ENCODE peak calls at places on chromosome 18, in six cellular contexts. X is right cardiac atrium; O is naive B cell; Q is activated naive CD8-positive, alpha-beta T cell treated with anti-CD3 and anti-CD28 coated beads, Interleukin-2, amount 10 ng/mL, durations not matched to agents 7 days and 5 days; T is GM20000; W is neural crest cell. S is an unnamed sample.

GRCh38 chr18:62828091-62828640 is 112.8 kb downstream of the PHLPP1 start:
- DNase-seq in Q (no peak), O (no peak), T (no peak), W (no peak), X (no peak), S (no peak)

GRCh38 chr18:2948038-2948437 is 64.9 kb downstream of the LPIN2 start:
- DNase-seq in O (no peak), T (no peak), X (no peak), Q (no peak), W (no peak), S (no peak)

GRCh38 chr18:28855524-28855923 is 678.6 kb upstream of the CDH2 start:
- DNase-seq in X (no peak), O (no peak), W (no peak), T (no peak), Q (no peak), S (no peak)

GRCh38 chr18:58394046-58394445 is 234.8 kb downstream of the ALPK2 start:
- DNase-seq in O (no peak), Q (no peak), T (no peak), W (no peak), X (no peak), S (no peak)

GRCh38 chr18:58186258-58186948 is 142.4 kb downstream of the NEDD4L start:
- DNase-seq in Q (no peak), T (no peak), W (no peak), O (no peak), X (no peak), S (peak; percentile 62)

GRCh38 chr18:75884728-75885127 is 457.2 kb upstream of the SMIM21 start:
- DNase-seq in T (no peak), O (no peak), W (no peak), Q (no peak), X (peak; percentile 60), S (no peak)

GRCh38 chr18:50458366-50458765 is 83.5 kb downstream of the SKA1 start:
- DNase-seq in Q (no peak), O (no peak), W (no peak), X (no peak), T (no peak), S (no peak)

GRCh38 chr18:75324211-75324610 is 103.3 kb downstream of the SMIM21 start:
- DNase-seq in W (no peak), X (no peak), T (no peak), Q (no peak), O (no peak), S (no peak)

GRCh38 chr18:26536032-26536431 is 12.3 kb downstream of the KCTD1 start:
- DNase-seq in Q (no peak), W (no peak), O (no peak), X (no peak), T (no peak), S (no peak)

GRCh38 chr18:13611616-13612110 is 114.7 kb downstream of the FAM210A start:
- DNase-seq in Q (peak; percentile 64), W (no peak), O (no peak), T (no peak), X (peak; percentile 87), S (peak; percentile 17)

GRCh38 chr18:77062518-77063003 is 70.0 kb downstream of the MBP start:
- DNase-seq in W (no peak), T (peak; percentile 56), O (peak; percentile 78), Q (no peak), X (no peak), S (no peak)

GRCh38 chr18:70371085-70371735 is 82.4 kb downstream of the SOCS6 start:
- DNase-seq in Q (no peak), W (no peak), T (no peak), O (no peak), X (no peak), S (no peak)

GRCh38 chr18:43627833-43628370 is 350.6 kb upstream of the SYT4 start:
- DNase-seq in X (no peak), Q (no peak), O (no peak), T (no peak), W (no peak), S (no peak)

GRCh38 chr18:73636355-73636754 is 511.3 kb downstream of the FBXO15 start:
- DNase-seq in Q (no peak), O (no peak), X (no peak), T (no peak), W (no peak), S (no peak)

GRCh38 chr18:8707946-8708345 is 2.6 kb downstream of the MTCL1 start:
- DNase-seq in X (no peak), O (no peak), T (no peak), Q (no peak), W (no peak), S (no peak)

GRCh38 chr18:79926715-79927596 is 24.5 kb downstream of the SLC66A2 start:
- DNase-seq in W (no peak), X (no peak), Q (peak; percentile 16), T (no peak), O (no peak), S (no peak)

GRCh38 chr18:22465859-22466602 is 48.3 kb upstream of the CTAGE1 start:
- DNase-seq in O (no peak), X (peak; percentile 52), W (no peak), Q (no peak), T (no peak), S (peak; percentile 32)

GRCh38 chr18:6764382-6764781 is 34.9 kb downstream of the ARHGAP28 start:
- DNase-seq in W (no peak), O (no peak), T (no peak), X (no peak), Q (no peak), S (no peak)

GRCh38 chr18:32019251-32019943 is 772 bp downstream of the RNF125 start:
- DNase-seq in O (peak; percentile 60), W (peak; percentile 4), Q (peak; percentile 68), X (peak; percentile 75), T (peak; percentile 54), S (peak; percentile 33)

GRCh38 chr18:24228661-24229053 is 89.8 kb downstream of the CABYR start:
- DNase-seq in O (no peak), W (no peak), X (no peak), Q (no peak), T (no peak), S (no peak)

GRCh38 chr18:12606592-12607315 is 51.2 kb downstream of the SPIRE1 start:
- DNase-seq in X (no peak), Q (no peak), W (no peak), T (no peak), O (no peak), S (peak; percentile 42)

GRCh38 chr18:61893971-61894750 is 1.4 kb upstream of the RNF152 start:
- DNase-seq in Q (peak; percentile 73), X (peak; percentile 94), O (peak; percentile 47), T (peak; percentile 88), W (peak; percentile 56), S (peak; percentile 76)

GRCh38 chr18:22186484-22186971 is 17.1 kb downstream of the GATA6 start:
- DNase-seq in X (no peak), O (no peak), W (no peak), T (no peak), Q (no peak), S (no peak)

GRCh38 chr18:2570772-2571199 is 519 bp downstream of the METTL4 start:
- DNase-seq in X (peak; percentile 89), T (peak; percentile 62), O (peak; percentile 60), Q (no peak), W (peak; percentile 58), S (peak; percentile 37)

GRCh38 chr18:25109484-25109883 is 242.5 kb downstream of the ZNF521 start:
- DNase-seq in X (no peak), O (no peak), Q (no peak), T (no peak), W (no peak), S (no peak)

GRCh38 chr18:21454725-21455124 is 145.8 kb downstream of the ESCO1 start:
- DNase-seq in O (no peak), X (no peak), W (no peak), Q (no peak), T (no peak), S (no peak)

GRCh38 chr18:58095251-58095650 is 51.2 kb downstream of the NEDD4L start:
- DNase-seq in T (no peak), O (no peak), X (no peak), W (no peak), Q (no peak), S (no peak)

GRCh38 chr18:5500158-5500939 is 43.4 kb downstream of the EPB41L3 start:
- DNase-seq in O (no peak), Q (no peak), X (no peak), W (no peak), T (no peak), S (no peak)

GRCh38 chr18:77547757-77548156 is 298.1 kb downstream of the GALR1 start:
- DNase-seq in Q (no peak), O (no peak), W (no peak), X (peak; percentile 72), T (no peak), S (no peak)

GRCh38 chr18:79877163-79878091 is 74.0 kb downstream of the SLC66A2 start:
- DNase-seq in T (no peak), X (no peak), W (no peak), O (no peak), Q (peak; percentile 12), S (peak; percentile 18)

GRCh38 chr18:34928068-34928753 is 113.0 kb upstream of the MAPRE2 start:
- DNase-seq in T (no peak), O (no peak), X (no peak), Q (no peak), W (no peak), S (no peak)

GRCh38 chr18:59650266-59650820 is 46.9 kb downstream of the CCBE1 start:
- DNase-seq in X (no peak), W (no peak), T (no peak), O (no peak), Q (no peak), S (no peak)

GRCh38 chr18:74652392-74652988 is 54.8 kb downstream of the ZNF407 start:
- DNase-seq in T (peak; percentile 25), W (no peak), O (peak; percentile 5), X (no peak), Q (no peak), S (no peak)

GRCh38 chr18:61702007-61702406 is 190.8 kb downstream of the RNF152 start:
- DNase-seq in O (no peak), X (no peak), W (no peak), T (no peak), Q (no peak), S (no peak)

GRCh38 chr18:36532394-36532793 is 234.9 kb downstream of the FHOD3 start:
- DNase-seq in Q (no peak), X (no peak), W (no peak), T (no peak), O (no peak), S (peak; percentile 27)

GRCh38 chr18:73827801-73828200 is 319.8 kb downstream of the FBXO15 start:
- DNase-seq in O (no peak), T (no peak), X (no peak), W (no peak), Q (no peak), S (no peak)

GRCh38 chr18:36186461-36187137 is 698 bp upstream of the MOCOS start:
- DNase-seq in X (peak; percentile 75), W (no peak), Q (no peak), T (no peak), O (no peak), S (peak; percentile 35)

GRCh38 chr18:51988277-51988676 is 351.7 kb upstream of the DCC start:
- DNase-seq in O (no peak), X (no peak), W (no peak), Q (no peak), T (no peak), S (no peak)

GRCh38 chr18:59229191-59229590 is 9.2 kb downstream of the GRP start:
- DNase-seq in Q (no peak), X (no peak), O (no peak), W (no peak), T (no peak), S (no peak)

S was measured in T47D.